ENCODE peak calls at places on chromosome 2, in seven cellular contexts. S is COR-L47; K is stimulated activated CD8-positive, alpha-beta memory T cell treated with anti-CD3 and anti-CD28 coated beads, Interleukin-7, amount 100 ng/mL, for 1 hour; H is T-helper 9 cell; G is cardiac muscle cell; J is activated naive CD8-positive, alpha-beta T cell treated with anti-CD3 and anti-CD28 coated beads, Interleukin-2, amount 10 ng/mL, durations not matched to agents 7 days and 5 days; O is activated CD4-positive, CD25-positive, alpha-beta regulatory T cell. T is an unnamed sample.

GRCh38 chr2:84788498-84788897 is 92.4 kb downstream of the TRABD2A start:
- DNase-seq in O (no peak), G (no peak), H (no peak), J (no peak), K (no peak), S (no peak), T (no peak)

GRCh38 chr2:224723606-224724217 is 7.5 kb upstream of the CCDC195 start:
- DNase-seq in S (no peak), H (no peak), K (no peak), G (no peak), O (no peak), J (no peak), T (no peak)

GRCh38 chr2:121489284-121489683 is 41.4 kb upstream of the RNU4ATAC start:
- DNase-seq in S (peak; percentile 78), H (no peak), O (no peak), G (no peak), J (no peak), K (no peak), T (no peak)

GRCh38 chr2:174571669-174572323 is 25.8 kb downstream of the WIPF1 start:
- DNase-seq in O (no peak), H (no peak), J (no peak), S (no peak), K (no peak), G (no peak), T (no peak)

GRCh38 chr2:64737547-64737946 is 83.8 kb upstream of the SERTAD2 start:
- DNase-seq in G (no peak), K (no peak), O (no peak), J (no peak), H (no peak), S (no peak), T (no peak)

GRCh38 chr2:109030870-109031480 is 42.0 kb upstream of the EDAR start:
- DNase-seq in J (no peak), G (no peak), H (no peak), O (no peak), S (no peak), K (no peak), T (no peak)

GRCh38 chr2:241841181-241842066 is 17.3 kb downstream of the PDCD1 start:
- DNase-seq in K (no peak), O (no peak), S (no peak), G (no peak), J (no peak), H (no peak), T (no peak)

GRCh38 chr2:219530048-219530963 is 13.3 kb downstream of the CHPF start:
- DNase-seq in J (peak; percentile 91), G (peak; percentile 92), S (peak; percentile 80), K (peak; percentile 65), O (peak; percentile 79), H (peak; percentile 86), T (peak; percentile 75)

GRCh38 chr2:163175294-163175693 is 336.7 kb upstream of the KCNH7 start:
- DNase-seq in K (no peak), H (no peak), O (no peak), J (no peak), S (no peak), G (peak; percentile 11), T (no peak)

GRCh38 chr2:26737221-26737620 is 26.9 kb upstream of the SLC35F6 start:
- DNase-seq in K (no peak), O (no peak), J (no peak), S (no peak), G (no peak), H (no peak), T (no peak)

GRCh38 chr2:84836215-84836614 is 44.7 kb downstream of the TRABD2A start:
- DNase-seq in O (no peak), S (no peak), K (no peak), H (no peak), J (no peak), G (no peak), T (no peak)

GRCh38 chr2:218878941-218879761 is 1.5 kb upstream of the WNT10A start:
- DNase-seq in O (no peak), K (no peak), J (peak; percentile 32), H (no peak), S (peak; percentile 19), G (no peak), T (no peak)

GRCh38 chr2:45688479-45689298 is 37.2 kb downstream of the PRKCE start:
- DNase-seq in H (no peak), O (no peak), G (no peak), J (no peak), S (no peak), K (no peak), T (no peak)

GRCh38 chr2:128214866-128215460 is 103.7 kb downstream of the HS6ST1 start:
- DNase-seq in J (no peak), K (no peak), G (no peak), S (no peak), O (no peak), H (no peak), T (no peak)

GRCh38 chr2:48749820-48750739 is 5.4 kb downstream of the LHCGR start:
- DNase-seq in H (no peak), S (no peak), G (no peak), J (no peak), O (no peak), K (no peak), T (no peak)

GRCh38 chr2:47992671-47993070 is 86.4 kb upstream of the FBXO11 start:
- DNase-seq in K (no peak), H (no peak), O (no peak), S (no peak), J (no peak), G (no peak), T (no peak)

GRCh38 chr2:9373047-9373446 is 50.3 kb downstream of the ITGB1BP1 start:
- DNase-seq in G (no peak), K (no peak), O (no peak), S (peak; percentile 86), J (no peak), H (no peak), T (no peak)

GRCh38 chr2:81282151-81282769 is 977.7 kb upstream of the LRRTM1 start:
- DNase-seq in S (no peak), G (no peak), K (no peak), J (no peak), O (no peak), H (no peak), T (no peak)

GRCh38 chr2:75390184-75390583 is 170.6 kb downstream of the EVA1A start:
- DNase-seq in J (no peak), K (no peak), O (no peak), G (no peak), H (no peak), S (no peak), T (no peak)